ENCODE peak calls at places on chromosomes 2 and 18, in five cellular contexts. C is HEK293T, B is GM12878, A is H1, Z is HepG2. G is an unnamed sample.
A peak's percentile ranks its signal among the peaks of the same experiment; 100 is the strongest.

GRCh38 chr2:27720004-27720551 is 51.4 kb upstream of the MRPL33 start:
- DNase-seq in C (no peak), B (no peak), A (no peak), Z (peak; percentile 54), G (no peak)

GRCh38 chr2:96702098-96702785 is 37.6 kb downstream of the LMAN2L start:
- DNase-seq in C (no peak), B (no peak), A (no peak), Z (no peak), G (no peak)

GRCh38 chr18:22434973-22435608 is 17.4 kb upstream of the CTAGE1 start:
- DNase-seq in C (no peak), B (no peak), A (no peak), Z (no peak), G (no peak)

GRCh38 chr2:182650704-182651103 is 65.4 kb upstream of the DNAJC10 start:
- DNase-seq in C (peak; percentile 15), B (no peak), A (no peak), Z (peak; percentile 28), G (no peak)

GRCh38 chr2:47008381-47009280 is 93.0 kb upstream of the MCFD2 start:
- DNase-seq in C (no peak), B (no peak), A (no peak), Z (peak; percentile 73), G (peak; percentile 79)

GRCh38 chr2:107334311-107334710 is 448.3 kb upstream of the ST6GAL2 start:
- DNase-seq in C (no peak), B (no peak), A (no peak), Z (no peak), G (no peak)

GRCh38 chr18:61893304-61893970 is 630 bp upstream of the RNF152 start:
- DNase-seq in C (peak; percentile 46), B (no peak), A (peak; percentile 77), Z (no peak), G (no peak)

GRCh38 chr2:9037176-9037575 is 33.7 kb upstream of the MBOAT2 start:
- DNase-seq in C (no peak), B (no peak), A (no peak), Z (no peak), G (no peak)

GRCh38 chr2:128321421-128321775 is 2.7 kb upstream of the HS6ST1 start:
- DNase-seq in C (no peak), B (no peak), A (peak; percentile 60), Z (no peak), G (no peak)

GRCh38 chr2:9809064-9809356 is 34.3 kb upstream of the TAF1B start:
- DNase-seq in C (no peak), B (no peak), A (no peak), Z (no peak), G (no peak)

GRCh38 chr2:156649596-156649995 is 213.4 kb downstream of the GPD2 start:
- DNase-seq in C (no peak), B (no peak), A (no peak), Z (no peak), G (no peak)

DNA sequence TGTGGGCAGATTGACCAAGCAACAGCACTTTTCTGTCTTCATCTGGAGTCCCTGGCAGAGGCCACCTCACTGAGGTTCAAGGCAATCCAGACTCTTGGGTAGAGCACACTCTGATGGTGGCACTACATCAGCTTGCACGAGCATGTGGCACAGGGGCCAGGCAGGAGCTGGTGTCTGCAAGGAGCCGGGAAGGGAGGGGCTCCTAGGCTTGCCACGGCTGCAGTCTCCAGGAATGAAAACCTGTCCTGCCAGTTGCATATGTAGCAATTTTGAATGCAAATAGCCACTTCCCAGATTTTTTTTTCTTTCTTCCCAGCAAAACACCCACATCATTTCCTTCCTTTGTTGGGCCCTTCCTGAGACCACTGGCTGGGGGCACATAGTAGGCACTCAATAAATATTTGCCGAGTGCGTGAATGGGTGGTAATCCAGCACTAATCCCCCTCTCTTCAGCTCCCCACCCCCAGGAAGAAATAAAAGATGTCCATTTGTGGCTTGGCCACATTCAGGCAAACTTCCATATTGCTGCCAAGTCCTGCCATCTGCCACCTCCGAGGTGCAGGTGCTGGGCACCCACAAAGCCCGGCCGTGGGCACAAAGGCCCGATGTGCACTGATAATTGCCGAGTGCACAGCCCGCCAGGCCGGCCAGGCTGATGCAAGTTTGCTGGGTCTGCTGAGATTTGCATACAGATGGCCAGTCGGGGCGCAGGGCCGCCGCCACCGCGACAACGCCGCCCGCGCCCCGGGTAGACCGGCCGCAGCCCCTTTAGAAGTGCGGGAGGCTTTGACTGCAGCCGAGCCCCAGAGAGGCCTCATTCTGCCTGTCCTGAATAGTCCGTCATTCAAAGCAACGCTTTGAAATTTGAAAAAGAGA is 72.5 kb downstream of the MYCN start:
- DNase-seq in C (no peak), B (no peak), A (peak; percentile 66), Z (no peak), G (no peak)
- TF ChIP-seq SUZ12 in C (no peak), B (no peak), A (no peak), Z (no peak), G (no peak)

GRCh38 chr2:17756629-17757028 is 2.7 kb downstream of the GEN1 start:
- DNase-seq in C (no peak), B (no peak), A (no peak), Z (no peak), G (no peak)
- TF ChIP-seq SUZ12 in C (no peak), B (no peak), A (no peak), Z (no peak), G (no peak)

DNA sequence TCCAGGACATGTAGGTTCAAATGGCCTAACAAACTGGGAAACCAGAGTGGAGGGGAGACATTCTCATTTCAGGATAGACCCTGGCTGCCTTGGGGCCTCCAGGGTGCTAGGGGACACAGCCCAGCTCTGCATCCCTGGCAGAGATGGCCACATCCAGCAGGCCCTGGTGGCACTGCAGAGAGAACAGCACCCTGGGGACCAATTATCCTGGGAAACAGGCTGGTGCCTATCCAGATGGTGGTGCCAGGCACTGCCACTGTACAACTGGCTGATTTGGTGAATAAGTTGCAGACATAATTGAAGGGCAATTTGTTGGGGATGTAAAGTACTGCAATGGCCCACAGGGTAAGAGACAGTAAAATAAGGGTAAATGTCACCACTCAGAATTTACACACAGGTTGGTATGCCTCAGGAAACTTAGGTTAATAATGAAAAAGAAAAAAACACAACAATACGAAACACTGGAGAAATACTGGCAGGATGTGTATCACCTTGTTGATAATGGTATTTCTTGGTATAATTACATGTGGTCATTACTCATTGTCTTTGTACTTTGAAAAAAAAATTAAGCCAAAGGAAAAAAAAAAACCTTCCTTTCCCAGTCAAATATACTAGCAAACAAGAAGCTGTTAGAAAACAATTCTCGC is 12.8 kb upstream of the SFTPB start:
- DNase-seq in C (no peak), B (no peak), A (no peak), Z (no peak), G (no peak)
- TF ChIP-seq SUZ12 in C (no peak), B (no peak), A (no peak), Z (no peak), G (no peak)

GRCh38 chr2:67876176-67876575 is 186.6 kb downstream of the C1D start:
- DNase-seq in C (no peak), B (no peak), A (no peak), Z (no peak), G (no peak)

GRCh38 chr2:67872481-67872880 is 190.3 kb downstream of the C1D start:
- DNase-seq in C (no peak), B (no peak), A (no peak), Z (no peak), G (no peak)

GRCh38 chr2:67873916-67874315 is 188.9 kb downstream of the C1D start:
- DNase-seq in C (no peak), B (no peak), A (no peak), Z (no peak), G (no peak)

GRCh38 chr2:67867735-67868134 is 195.1 kb downstream of the C1D start:
- DNase-seq in C (no peak), B (no peak), A (no peak), Z (no peak), G (no peak)

GRCh38 chr2:67871696-67872320 is 191.0 kb downstream of the C1D start:
- DNase-seq in C (no peak), B (no peak), A (no peak), Z (no peak), G (no peak)
- TF ChIP-seq SUZ12 in C (no peak), B (no peak), A (no peak), Z (no peak), G (no peak)

GRCh38 chr2:102451968-102452367 is 21.1 kb upstream of the SLC9A4 start:
- DNase-seq in C (no peak), B (no peak), A (no peak), Z (no peak), G (no peak)

GRCh38 chr2:102453497-102453896 is 19.5 kb upstream of the SLC9A4 start:
- DNase-seq in C (no peak), B (no peak), A (no peak), Z (no peak), G (no peak)

GRCh38 chr2:102446936-102447335 is 24.0 kb downstream of the IL18RAP start:
- DNase-seq in C (no peak), B (no peak), A (no peak), Z (no peak), G (no peak)

GRCh38 chr2:102444233-102444632 is 21.3 kb downstream of the IL18RAP start:
- DNase-seq in C (no peak), B (no peak), A (no peak), Z (no peak), G (no peak)

GRCh38 chr2:102449370-102449974 is 23.6 kb upstream of the SLC9A4 start:
- DNase-seq in C (peak; percentile 26), B (no peak), A (peak; percentile 62), Z (peak; percentile 23), G (peak; percentile 35)
- TF ChIP-seq SUZ12 in C (no peak), B (no peak), A (no peak), Z (no peak), G (no peak)

DNA sequence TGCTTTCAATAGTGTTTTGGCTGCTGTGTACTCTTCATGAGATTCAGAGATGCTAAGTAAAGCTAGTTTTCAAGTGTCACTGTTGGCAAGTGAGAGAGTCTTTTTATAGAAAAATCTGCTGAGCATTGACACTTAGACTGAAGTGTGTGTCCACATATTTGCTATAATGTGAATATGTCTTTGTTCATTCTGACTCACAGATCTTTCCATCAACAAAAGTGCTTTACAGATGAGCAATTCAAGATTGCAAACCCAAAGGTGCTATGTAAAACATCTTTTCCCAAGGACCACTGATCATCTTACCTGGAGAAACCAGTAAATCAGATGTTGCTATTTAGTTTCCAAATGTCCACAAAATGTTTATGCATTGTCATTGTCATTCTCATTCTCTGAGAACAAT is 410.7 kb upstream of the FIGN start:
- DNase-seq in C (no peak), B (no peak), A (no peak), Z (no peak), G (no peak)
- TF ChIP-seq SUZ12 in C (no peak), B (no peak), A (no peak), Z (no peak), G (no peak)

GRCh38 chr2:216664593-216665034 is 30.7 kb downstream of the IGFBP5 start:
- DNase-seq in C (no peak), B (no peak), A (no peak), Z (no peak), G (no peak)
- TF ChIP-seq SUZ12 in C (no peak), B (no peak), A (no peak), Z (no peak), G (no peak)

GRCh38 chr2:239594772-239595608 is 194.2 kb upstream of the HDAC4 start:
- DNase-seq in C (no peak), B (no peak), A (no peak), Z (no peak), G (no peak)
- TF ChIP-seq SUZ12 in C (no peak), B (no peak), A (no peak), Z (no peak), G (no peak)

DNA sequence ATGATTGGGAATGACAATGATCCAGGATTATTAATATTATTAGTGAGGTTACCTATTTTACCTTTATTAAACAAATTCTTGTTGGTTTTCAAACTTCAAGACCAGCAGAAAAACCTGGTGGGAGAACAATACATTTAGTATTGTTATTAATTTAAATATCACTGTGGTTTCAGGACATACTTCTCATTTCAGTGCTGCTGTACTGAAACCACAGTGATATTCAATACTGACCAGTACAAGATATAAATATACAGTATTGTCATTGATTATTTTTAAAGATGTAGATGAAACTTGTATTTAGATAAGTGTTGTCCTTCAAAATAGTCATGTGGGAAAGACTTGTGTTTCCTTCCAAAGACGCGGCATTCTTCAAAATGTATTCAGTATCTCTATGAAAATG is 1047.3 kb upstream of the CELF4 start:
- DNase-seq in C (no peak), B (no peak), A (no peak), Z (no peak), G (no peak)
- TF ChIP-seq SUZ12 in C (no peak), B (no peak), A (no peak), Z (no peak), G (no peak)

G was measured in NT2/D1.